ENCODE peak calls at places on chromosomes 1 and 21, in ten cellular contexts. R is NCI-H2029 treated with DMSO at 0.1 percent for 48 hours; E is M059J; Y is choroid plexus epithelial cell; W is stimulated activated CD8-positive, alpha-beta memory T cell treated with anti-CD3 and anti-CD28 coated beads, Interleukin-2, amount 100 ng/mL, for 1 hour; A is pulmonary artery endothelial cell; J is cardiac muscle cell; I is NCI-H2171 treated with DMSO at 0.1 percent for 48 hours; O is H9; D is activated T-cell treated with anti-CD3 and anti-CD28 coated beads, Interleukin-2, amount 50 U/mL, for 72 hours. K is an unnamed sample.

GRCh38 chr21:42652527-42653491 is 612 bp upstream of the PDE9A start:
- DNase-seq in I (peak; percentile 73), Y (peak; percentile 29), O (peak; percentile 78), A (no peak), J (peak; percentile 45), E (peak; percentile 78), W (no peak), R (no peak), D (no peak), K (peak; percentile 86)

GRCh38 chr1:27000092-27000816 is 6.8 kb downstream of the TRNP1 start:
- DNase-seq in D (no peak), A (no peak), E (no peak), R (no peak), I (no peak), O (no peak), Y (peak; percentile 55), W (no peak), J (no peak), K (no peak)

GRCh38 chr1:155005076-155005971 is 2.7 kb downstream of the ZBTB7B start:
- DNase-seq in R (no peak), D (peak; percentile 35), A (no peak), W (no peak), E (peak; percentile 84), O (no peak), J (no peak), Y (no peak), I (no peak), K (peak; percentile 76)

GRCh38 chr1:166980818-166981217 is 5.5 kb upstream of the ILDR2 start:
- DNase-seq in E (peak; percentile 59), O (no peak), I (no peak), A (no peak), J (no peak), D (no peak), R (peak; percentile 13), Y (no peak), W (no peak), K (no peak)

GRCh38 chr1:7300893-7301292 is 470.2 kb upstream of the VAMP3 start:
- DNase-seq in Y (peak; percentile 94), R (no peak), J (peak; percentile 46), I (no peak), E (peak; percentile 98), W (no peak), O (no peak), D (no peak), A (no peak), K (no peak)

GRCh38 chr1:245621589-245621988 is 466.8 kb downstream of the KIF26B start:
- DNase-seq in A (no peak), O (no peak), Y (no peak), J (no peak), E (no peak), R (no peak), W (no peak), D (no peak), I (no peak), K (no peak)

GRCh38 chr21:39307466-39307865 is 6.0 kb downstream of the BRWD1 start:
- DNase-seq in J (no peak), R (no peak), D (no peak), E (no peak), Y (no peak), I (no peak), O (no peak), W (no peak), A (no peak), K (no peak)

GRCh38 chr1:100265562-100265930 is 470 bp upstream of the RTCA start:
- DNase-seq in J (peak; percentile 59), D (peak; percentile 15), O (no peak), E (peak; percentile 56), R (no peak), W (no peak), I (no peak), Y (peak; percentile 69), A (no peak), K (peak; percentile 41)

GRCh38 chr1:170929835-170930554 is 5.3 kb upstream of the MROH9 start:
- DNase-seq in E (peak; percentile 68), D (peak; percentile 1), Y (peak; percentile 79), J (peak; percentile 79), O (peak; percentile 51), I (peak; percentile 43), R (peak; percentile 2), A (no peak), W (no peak), K (peak; percentile 75)